ENCODE peak calls at places on chromosome 2, in ten cellular contexts. One of them, this sample, is unnamed.

GRCh38 chr2:134460583-134460998 is 206.7 kb downstream of the MGAT5 start:
- DNase-seq in HEK293T: peak
- DNase-seq in GM03348: peak
- DNase-seq in spleen: peak
- DNase-seq in Kasumi-1: peak
- DNase-seq in endothelial cell: peak
- DNase-seq in T-helper 9 cell: no peak
- DNase-seq in neural progenitor cell: peak
- DNase-seq in EH: peak
- DNase-seq in stimulated activated CD4-positive, alpha-beta T cell treated with anti-CD3 and anti-CD28 coated beads, Interleukin-15, amount 100 ng/mL, for 48 hours: no peak
- DNase-seq in this sample: peak

GRCh38 chr2:105870858-105871257 is 126.1 kb downstream of the NCK2 start:
- DNase-seq in neural progenitor cell: no peak
- DNase-seq in Kasumi-1: no peak
- DNase-seq in HEK293T: no peak
- DNase-seq in T-helper 9 cell: no peak
- DNase-seq in EH: no peak
- DNase-seq in GM03348: no peak
- DNase-seq in stimulated activated CD4-positive, alpha-beta T cell treated with anti-CD3 and anti-CD28 coated beads, Interleukin-15, amount 100 ng/mL, for 48 hours: no peak
- DNase-seq in endothelial cell: no peak
- DNase-seq in spleen: no peak
- DNase-seq in this sample: no peak

GRCh38 chr2:16767789-16768188 is 102.2 kb upstream of the CYRIA start:
- DNase-seq in neural progenitor cell: no peak
- DNase-seq in stimulated activated CD4-positive, alpha-beta T cell treated with anti-CD3 and anti-CD28 coated beads, Interleukin-15, amount 100 ng/mL, for 48 hours: no peak
- DNase-seq in EH: no peak
- DNase-seq in GM03348: no peak
- DNase-seq in Kasumi-1: no peak
- DNase-seq in HEK293T: no peak
- DNase-seq in T-helper 9 cell: no peak
- DNase-seq in spleen: no peak
- DNase-seq in endothelial cell: no peak
- DNase-seq in this sample: no peak

GRCh38 chr2:195486520-195486919 is 170.5 kb upstream of the SLC39A10 start:
- DNase-seq in spleen: no peak
- DNase-seq in GM03348: peak
- DNase-seq in stimulated activated CD4-positive, alpha-beta T cell treated with anti-CD3 and anti-CD28 coated beads, Interleukin-15, amount 100 ng/mL, for 48 hours: no peak
- DNase-seq in T-helper 9 cell: no peak
- DNase-seq in Kasumi-1: peak
- DNase-seq in neural progenitor cell: no peak
- DNase-seq in endothelial cell: no peak
- DNase-seq in EH: no peak
- DNase-seq in HEK293T: no peak
- DNase-seq in this sample: no peak

GRCh38 chr2:74250189-74250631 is 51.8 kb downstream of the MTHFD2 start:
- DNase-seq in Kasumi-1: peak
- DNase-seq in EH: peak
- DNase-seq in HEK293T: peak
- DNase-seq in stimulated activated CD4-positive, alpha-beta T cell treated with anti-CD3 and anti-CD28 coated beads, Interleukin-15, amount 100 ng/mL, for 48 hours: peak
- DNase-seq in endothelial cell: peak
- DNase-seq in T-helper 9 cell: peak
- DNase-seq in neural progenitor cell: peak
- DNase-seq in GM03348: peak
- DNase-seq in spleen: no peak
- DNase-seq in this sample: peak

GRCh38 chr2:68216454-68217310 is 35.6 kb downstream of the PPP3R1 start:
- DNase-seq in Kasumi-1: no peak
- DNase-seq in EH: peak
- DNase-seq in endothelial cell: no peak
- DNase-seq in stimulated activated CD4-positive, alpha-beta T cell treated with anti-CD3 and anti-CD28 coated beads, Interleukin-15, amount 100 ng/mL, for 48 hours: no peak
- DNase-seq in T-helper 9 cell: no peak
- DNase-seq in spleen: no peak
- DNase-seq in GM03348: peak
- DNase-seq in HEK293T: peak
- DNase-seq in neural progenitor cell: no peak
- DNase-seq in this sample: peak

GRCh38 chr2:145597011-145597410 is 1077.1 kb upstream of the ZEB2 start:
- DNase-seq in endothelial cell: no peak
- DNase-seq in HEK293T: no peak
- DNase-seq in Kasumi-1: no peak
- DNase-seq in stimulated activated CD4-positive, alpha-beta T cell treated with anti-CD3 and anti-CD28 coated beads, Interleukin-15, amount 100 ng/mL, for 48 hours: no peak
- DNase-seq in GM03348: no peak
- DNase-seq in neural progenitor cell: no peak
- DNase-seq in spleen: no peak
- DNase-seq in EH: no peak
- DNase-seq in T-helper 9 cell: no peak
- DNase-seq in this sample: no peak

GRCh38 chr2:203988540-203989264 is 52.1 kb downstream of the ICOS start:
- DNase-seq in T-helper 9 cell: no peak
- DNase-seq in EH: no peak
- DNase-seq in HEK293T: no peak
- DNase-seq in endothelial cell: no peak
- DNase-seq in Kasumi-1: no peak
- DNase-seq in GM03348: no peak
- DNase-seq in spleen: no peak
- DNase-seq in neural progenitor cell: no peak
- DNase-seq in stimulated activated CD4-positive, alpha-beta T cell treated with anti-CD3 and anti-CD28 coated beads, Interleukin-15, amount 100 ng/mL, for 48 hours: no peak
- DNase-seq in this sample: no peak

GRCh38 chr2:189267491-189267890 is 87.9 kb upstream of the COL5A2 start:
- DNase-seq in EH: peak
- DNase-seq in Kasumi-1: no peak
- DNase-seq in spleen: no peak
- DNase-seq in endothelial cell: no peak
- DNase-seq in HEK293T: no peak
- DNase-seq in stimulated activated CD4-positive, alpha-beta T cell treated with anti-CD3 and anti-CD28 coated beads, Interleukin-15, amount 100 ng/mL, for 48 hours: no peak
- DNase-seq in GM03348: no peak
- DNase-seq in T-helper 9 cell: no peak
- DNase-seq in neural progenitor cell: no peak
- DNase-seq in this sample: no peak

GRCh38 chr2:151175857-151176256 is 85.8 kb downstream of the RBM43 start:
- DNase-seq in T-helper 9 cell: no peak
- DNase-seq in EH: no peak
- DNase-seq in Kasumi-1: no peak
- DNase-seq in GM03348: no peak
- DNase-seq in neural progenitor cell: no peak
- DNase-seq in stimulated activated CD4-positive, alpha-beta T cell treated with anti-CD3 and anti-CD28 coated beads, Interleukin-15, amount 100 ng/mL, for 48 hours: no peak
- DNase-seq in spleen: no peak
- DNase-seq in endothelial cell: no peak
- DNase-seq in HEK293T: no peak
- DNase-seq in this sample: no peak

GRCh38 chr2:238046871-238047270 is 13.9 kb upstream of the SCLY start:
- DNase-seq in endothelial cell: no peak
- DNase-seq in HEK293T: no peak
- DNase-seq in neural progenitor cell: no peak
- DNase-seq in spleen: no peak
- DNase-seq in EH: no peak
- DNase-seq in T-helper 9 cell: no peak
- DNase-seq in Kasumi-1: no peak
- DNase-seq in stimulated activated CD4-positive, alpha-beta T cell treated with anti-CD3 and anti-CD28 coated beads, Interleukin-15, amount 100 ng/mL, for 48 hours: no peak
- DNase-seq in GM03348: no peak
- DNase-seq in this sample: no peak

GRCh38 chr2:202429164-202429980 is 53.2 kb downstream of the BMPR2 start:
- DNase-seq in endothelial cell: no peak
- DNase-seq in neural progenitor cell: no peak
- DNase-seq in stimulated activated CD4-positive, alpha-beta T cell treated with anti-CD3 and anti-CD28 coated beads, Interleukin-15, amount 100 ng/mL, for 48 hours: no peak
- DNase-seq in HEK293T: no peak
- DNase-seq in Kasumi-1: no peak
- DNase-seq in GM03348: peak
- DNase-seq in T-helper 9 cell: no peak
- DNase-seq in spleen: no peak
- DNase-seq in EH: peak
- DNase-seq in this sample: no peak

GRCh38 chr2:165745916-165746315 is 48.1 kb downstream of the GALNT3 start:
- DNase-seq in HEK293T: no peak
- DNase-seq in spleen: no peak
- DNase-seq in GM03348: peak
- DNase-seq in endothelial cell: no peak
- DNase-seq in T-helper 9 cell: no peak
- DNase-seq in Kasumi-1: no peak
- DNase-seq in stimulated activated CD4-positive, alpha-beta T cell treated with anti-CD3 and anti-CD28 coated beads, Interleukin-15, amount 100 ng/mL, for 48 hours: no peak
- DNase-seq in EH: peak
- DNase-seq in neural progenitor cell: no peak
- DNase-seq in this sample: no peak

GRCh38 chr2:199603748-199604291 is 146.1 kb upstream of the SATB2 start:
- DNase-seq in HEK293T: no peak
- DNase-seq in stimulated activated CD4-positive, alpha-beta T cell treated with anti-CD3 and anti-CD28 coated beads, Interleukin-15, amount 100 ng/mL, for 48 hours: no peak
- DNase-seq in T-helper 9 cell: no peak
- DNase-seq in GM03348: peak
- DNase-seq in neural progenitor cell: peak
- DNase-seq in EH: peak
- DNase-seq in Kasumi-1: no peak
- DNase-seq in endothelial cell: no peak
- DNase-seq in spleen: no peak
- DNase-seq in this sample: no peak

GRCh38 chr2:205273627-205274026 is 408.7 kb upstream of the NRP2 start:
- DNase-seq in HEK293T: no peak
- DNase-seq in T-helper 9 cell: no peak
- DNase-seq in neural progenitor cell: no peak
- DNase-seq in Kasumi-1: no peak
- DNase-seq in stimulated activated CD4-positive, alpha-beta T cell treated with anti-CD3 and anti-CD28 coated beads, Interleukin-15, amount 100 ng/mL, for 48 hours: no peak
- DNase-seq in EH: no peak
- DNase-seq in GM03348: no peak
- DNase-seq in endothelial cell: no peak
- DNase-seq in spleen: no peak
- DNase-seq in this sample: peak

GRCh38 chr2:201127570-201127969 is 11.6 kb downstream of the CFLAR start:
- DNase-seq in spleen: no peak
- DNase-seq in GM03348: peak
- DNase-seq in neural progenitor cell: no peak
- DNase-seq in stimulated activated CD4-positive, alpha-beta T cell treated with anti-CD3 and anti-CD28 coated beads, Interleukin-15, amount 100 ng/mL, for 48 hours: no peak
- DNase-seq in EH: peak
- DNase-seq in Kasumi-1: no peak
- DNase-seq in endothelial cell: no peak
- DNase-seq in HEK293T: no peak
- DNase-seq in T-helper 9 cell: no peak
- DNase-seq in this sample: peak

GRCh38 chr2:180184506-180184905 is 177.4 kb upstream of the CWC22 start:
- DNase-seq in HEK293T: no peak
- DNase-seq in stimulated activated CD4-positive, alpha-beta T cell treated with anti-CD3 and anti-CD28 coated beads, Interleukin-15, amount 100 ng/mL, for 48 hours: no peak
- DNase-seq in GM03348: peak
- DNase-seq in endothelial cell: no peak
- DNase-seq in Kasumi-1: no peak
- DNase-seq in spleen: no peak
- DNase-seq in T-helper 9 cell: no peak
- DNase-seq in neural progenitor cell: no peak
- DNase-seq in EH: peak
- DNase-seq in this sample: no peak

GRCh38 chr2:232584238-232584637 is 33.7 kb downstream of the EIF4E2 start:
- DNase-seq in HEK293T: no peak
- DNase-seq in endothelial cell: peak
- DNase-seq in stimulated activated CD4-positive, alpha-beta T cell treated with anti-CD3 and anti-CD28 coated beads, Interleukin-15, amount 100 ng/mL, for 48 hours: no peak
- DNase-seq in Kasumi-1: no peak
- DNase-seq in neural progenitor cell: no peak
- DNase-seq in GM03348: no peak
- DNase-seq in spleen: no peak
- DNase-seq in EH: no peak
- DNase-seq in T-helper 9 cell: no peak
- DNase-seq in this sample: peak

GRCh38 chr2:173037245-173038106 is 38.2 kb upstream of the MAP3K20 start:
- DNase-seq in endothelial cell: no peak
- DNase-seq in GM03348: no peak
- DNase-seq in HEK293T: no peak
- DNase-seq in T-helper 9 cell: no peak
- DNase-seq in Kasumi-1: no peak
- DNase-seq in neural progenitor cell: no peak
- DNase-seq in stimulated activated CD4-positive, alpha-beta T cell treated with anti-CD3 and anti-CD28 coated beads, Interleukin-15, amount 100 ng/mL, for 48 hours: no peak
- DNase-seq in spleen: no peak
- DNase-seq in EH: no peak
- DNase-seq in this sample: no peak

GRCh38 chr2:111119004-111119846 is 1.5 kb upstream of the BCL2L11 start:
- DNase-seq in GM03348: no peak
- DNase-seq in T-helper 9 cell: peak
- DNase-seq in EH: no peak
- DNase-seq in endothelial cell: peak
- DNase-seq in HEK293T: no peak
- DNase-seq in Kasumi-1: peak
- DNase-seq in spleen: peak
- DNase-seq in stimulated activated CD4-positive, alpha-beta T cell treated with anti-CD3 and anti-CD28 coated beads, Interleukin-15, amount 100 ng/mL, for 48 hours: peak
- DNase-seq in neural progenitor cell: peak
- DNase-seq in this sample: no peak

GRCh38 chr2:182866095-182866460 is 359 bp downstream of the FRZB start:
- DNase-seq in T-helper 9 cell: no peak
- DNase-seq in stimulated activated CD4-positive, alpha-beta T cell treated with anti-CD3 and anti-CD28 coated beads, Interleukin-15, amount 100 ng/mL, for 48 hours: no peak
- DNase-seq in spleen: no peak
- DNase-seq in GM03348: no peak
- DNase-seq in neural progenitor cell: peak
- DNase-seq in EH: no peak
- DNase-seq in endothelial cell: no peak
- DNase-seq in HEK293T: no peak
- DNase-seq in Kasumi-1: no peak
- DNase-seq in this sample: peak

GRCh38 chr2:151052850-151053660 is 208.6 kb downstream of the RBM43 start:
- DNase-seq in EH: peak
- DNase-seq in HEK293T: no peak
- DNase-seq in neural progenitor cell: no peak
- DNase-seq in GM03348: no peak
- DNase-seq in Kasumi-1: no peak
- DNase-seq in T-helper 9 cell: no peak
- DNase-seq in stimulated activated CD4-positive, alpha-beta T cell treated with anti-CD3 and anti-CD28 coated beads, Interleukin-15, amount 100 ng/mL, for 48 hours: no peak
- DNase-seq in endothelial cell: no peak
- DNase-seq in spleen: no peak
- DNase-seq in this sample: no peak

GRCh38 chr2:99707592-99707991 is 217.8 kb upstream of the REV1 start:
- DNase-seq in HEK293T: no peak
- DNase-seq in neural progenitor cell: no peak
- DNase-seq in EH: peak
- DNase-seq in endothelial cell: no peak
- DNase-seq in GM03348: peak
- DNase-seq in stimulated activated CD4-positive, alpha-beta T cell treated with anti-CD3 and anti-CD28 coated beads, Interleukin-15, amount 100 ng/mL, for 48 hours: no peak
- DNase-seq in spleen: no peak
- DNase-seq in Kasumi-1: no peak
- DNase-seq in T-helper 9 cell: no peak
- DNase-seq in this sample: no peak

GRCh38 chr2:83081835-83082522 is 1377.1 kb downstream of the SUCLG1 start:
- DNase-seq in Kasumi-1: peak
- DNase-seq in HEK293T: no peak
- DNase-seq in stimulated activated CD4-positive, alpha-beta T cell treated with anti-CD3 and anti-CD28 coated beads, Interleukin-15, amount 100 ng/mL, for 48 hours: no peak
- DNase-seq in T-helper 9 cell: no peak
- DNase-seq in EH: peak
- DNase-seq in endothelial cell: peak
- DNase-seq in spleen: no peak
- DNase-seq in neural progenitor cell: no peak
- DNase-seq in GM03348: peak
- DNase-seq in this sample: peak

GRCh38 chr2:120352701-120353590 is 7.0 kb downstream of the INHBB start:
- DNase-seq in spleen: no peak
- DNase-seq in stimulated activated CD4-positive, alpha-beta T cell treated with anti-CD3 and anti-CD28 coated beads, Interleukin-15, amount 100 ng/mL, for 48 hours: no peak
- DNase-seq in Kasumi-1: no peak
- DNase-seq in neural progenitor cell: no peak
- DNase-seq in HEK293T: no peak
- DNase-seq in endothelial cell: no peak
- DNase-seq in EH: peak
- DNase-seq in GM03348: no peak
- DNase-seq in T-helper 9 cell: no peak
- DNase-seq in this sample: no peak

GRCh38 chr2:86039178-86039962 is 66.3 kb downstream of the POLR1A start:
- DNase-seq in endothelial cell: no peak
- DNase-seq in spleen: no peak
- DNase-seq in HEK293T: no peak
- DNase-seq in T-helper 9 cell: no peak
- DNase-seq in GM03348: no peak
- DNase-seq in Kasumi-1: no peak
- DNase-seq in stimulated activated CD4-positive, alpha-beta T cell treated with anti-CD3 and anti-CD28 coated beads, Interleukin-15, amount 100 ng/mL, for 48 hours: no peak
- DNase-seq in EH: no peak
- DNase-seq in neural progenitor cell: no peak
- DNase-seq in this sample: no peak

This sample was measured in NCI-H69.